ENCODE peak calls at places on chromosomes 5 and 9, in six cellular contexts. L is A549, T is CD14-positive monocyte, N is upper lobe of right lung, V is PC-3, E is WTC11. G is an unnamed sample.

GRCh38 chr5:36704131-36704530 is 97.7 kb downstream of the SLC1A3 start:
- DNase-seq in L (no peak), T (no peak), N (no peak), V (no peak), E (no peak), G (no peak)

GRCh38 chr5:134019636-134020035 is 14.9 kb upstream of the VDAC1 start:
- DNase-seq in L (no peak), T (no peak), N (no peak), V (no peak), E (no peak), G (no peak)

GRCh38 chr5:139394123-139394653 is 716 bp downstream of the PROB1 start:
- DNase-seq in L (no peak), T (no peak), N (peak; percentile 70), V (no peak), E (peak; percentile 57), G (peak; percentile 80)

GRCh38 chr5:154038241-154038603 is 488 bp downstream of the FAM114A2 start:
- DNase-seq in L (no peak), T (no peak), N (peak; percentile 64), V (peak; percentile 24), E (no peak), G (peak; percentile 74)

GRCh38 chr9:97735070-97735600 is 38.0 kb upstream of the XPA start:
- DNase-seq in L (no peak), T (no peak), N (no peak), V (no peak), E (no peak), G (no peak)

GRCh38 chr9:130283514-130284248 is 18.1 kb downstream of the HMCN2 start:
- DNase-seq in L (no peak), T (no peak), N (no peak), V (no peak), E (no peak), G (no peak)

GRCh38 chr9:111386386-111386785 is 56.4 kb upstream of the OR2K2 start:
- DNase-seq in L (no peak), T (no peak), N (no peak), V (peak; percentile 11), E (no peak), G (no peak)

GRCh38 chr9:124257070-124257864 is 482 bp upstream of the NEK6 start:
- DNase-seq in L (no peak), T (no peak), N (no peak), V (peak; percentile 4), E (no peak), G (peak; percentile 39)

GRCh38 chr9:37295796-37296195 is 126.7 kb upstream of the GRHPR start:
- DNase-seq in L (no peak), T (no peak), N (no peak), V (no peak), E (no peak), G (no peak)

GRCh38 chr5:132237670-132238069 is 10.0 kb upstream of the P4HA2 start:
- DNase-seq in L (no peak), T (peak; percentile 4), N (peak; percentile 1), V (no peak), E (no peak), G (no peak)

GRCh38 chr5:94385767-94386166 is 232.6 kb downstream of the KIAA0825 start:
- DNase-seq in L (no peak), T (no peak), N (no peak), V (peak; percentile 6), E (no peak), G (no peak)

GRCh38 chr5:122420126-122420525 is 108.1 kb downstream of the SNCAIP start:
- DNase-seq in L (no peak), T (no peak), N (no peak), V (no peak), E (no peak), G (no peak)

GRCh38 chr5:87099246-87099914 is 168.3 kb upstream of the RASA1 start:
- DNase-seq in L (no peak), T (no peak), N (no peak), V (peak; percentile 98), E (no peak), G (no peak)

GRCh38 chr5:145979270-145980223 is 43.2 kb downstream of the SH3RF2 start:
- DNase-seq in L (peak; percentile 65), T (no peak), N (no peak), V (no peak), E (no peak), G (no peak)

GRCh38 chr9:27473135-27473534 is 51.0 kb upstream of the IFNK start:
- DNase-seq in L (no peak), T (no peak), N (peak; percentile 67), V (no peak), E (no peak), G (no peak)

GRCh38 chr9:88831783-88832407 is 159.4 kb upstream of the S1PR3 start:
- DNase-seq in L (no peak), T (no peak), N (no peak), V (no peak), E (no peak), G (no peak)

GRCh38 chr5:119255571-119256356 is 100.1 kb upstream of the TNFAIP8 start:
- DNase-seq in L (peak; percentile 32), T (no peak), N (no peak), V (peak; percentile 58), E (peak; percentile 67), G (peak; percentile 30)

GRCh38 chr5:39531299-39531698 is 106.5 kb upstream of the DAB2 start:
- DNase-seq in L (no peak), T (no peak), N (no peak), V (no peak), E (no peak), G (no peak)

GRCh38 chr5:33227746-33228145 is 213.0 kb upstream of the TARS1 start:
- DNase-seq in L (no peak), T (no peak), N (no peak), V (no peak), E (no peak), G (no peak)

GRCh38 chr5:92147263-92147662 is 764.1 kb upstream of the ARRDC3 start:
- DNase-seq in L (no peak), T (no peak), N (no peak), V (no peak), E (no peak), G (no peak)

GRCh38 chr5:132060501-132061161 is at the start of gene IL3:
- DNase-seq in L (no peak), T (peak; percentile 15), N (peak; percentile 51), V (no peak), E (no peak), G (peak; percentile 0)

GRCh38 chr5:120479066-120479465 is 15.0 kb downstream of the PRR16 start:
- DNase-seq in L (no peak), T (no peak), N (no peak), V (no peak), E (no peak), G (no peak)

GRCh38 chr5:179494774-179495173 is 55.6 kb upstream of the RUFY1 start:
- DNase-seq in L (no peak), T (no peak), N (no peak), V (no peak), E (no peak), G (no peak)

GRCh38 chr9:22237497-22238363 is 208.9 kb upstream of the DMRTA1 start:
- DNase-seq in L (peak; percentile 65), T (no peak), N (no peak), V (peak; percentile 78), E (no peak), G (no peak)

GRCh38 chr5:111389390-111390082 is 122.8 kb downstream of the STARD4 start:
- DNase-seq in L (peak; percentile 2), T (no peak), N (no peak), V (peak; percentile 64), E (no peak), G (peak; percentile 22)

GRCh38 chr5:137696481-137696880 is 39.4 kb downstream of the KLHL3 start:
- DNase-seq in L (no peak), T (no peak), N (no peak), V (peak; percentile 3), E (no peak), G (peak; percentile 77)

GRCh38 chr9:12765399-12765798 is 9.4 kb upstream of the LURAP1L start:
- DNase-seq in L (no peak), T (no peak), N (no peak), V (no peak), E (no peak), G (no peak)

GRCh38 chr5:10607023-10607665 is 43.3 kb downstream of the ANKRD33B start:
- DNase-seq in L (no peak), T (peak; percentile 77), N (no peak), V (no peak), E (peak; percentile 42), G (peak; percentile 45)

GRCh38 chr5:77168187-77168883 is 42.1 kb upstream of the PDE8B start:
- DNase-seq in L (peak; percentile 69), T (no peak), N (peak; percentile 69), V (peak; percentile 30), E (no peak), G (no peak)

GRCh38 chr9:119224431-119224830 is 144.8 kb downstream of the BRINP1 start:
- DNase-seq in L (no peak), T (no peak), N (no peak), V (no peak), E (no peak), G (no peak)

GRCh38 chr5:8598996-8599395 is 730.0 kb downstream of the MTRR start:
- DNase-seq in L (no peak), T (no peak), N (no peak), V (no peak), E (no peak), G (no peak)

GRCh38 chr9:137044042-137044441 is 1.9 kb downstream of the NPDC1 start:
- DNase-seq in L (no peak), T (no peak), N (no peak), V (no peak), E (no peak), G (no peak)
- TF ChIP-seq CTCF in L (no peak), T (no peak), N (no peak), V (no peak), E (no peak), G (no peak)

DNA sequence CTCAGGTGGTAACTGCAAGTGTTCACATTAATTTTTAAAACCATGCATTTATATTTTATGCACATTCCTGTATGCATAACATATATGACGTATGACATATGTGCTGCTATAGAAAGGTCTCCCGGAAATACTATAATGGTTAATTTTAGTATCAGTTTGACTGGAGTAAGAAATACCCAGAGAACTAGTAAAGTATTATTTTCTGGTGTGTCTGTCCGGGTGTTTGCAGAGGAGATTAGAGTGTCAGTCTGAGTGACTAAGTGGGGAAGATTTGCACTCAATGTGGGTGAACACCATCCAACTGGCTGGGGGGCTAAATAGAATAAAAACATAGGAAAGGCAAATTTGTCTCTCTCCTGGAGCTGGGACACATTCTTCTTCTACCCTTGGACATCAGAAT is 26.9 kb downstream of the UIMC1 start:
- DNase-seq in L (no peak), T (no peak), N (no peak), V (no peak), E (no peak), G (no peak)
- TF ChIP-seq CTCF in L (no peak), T (no peak), N (no peak), V (no peak), E (no peak), G (no peak)

GRCh38 chr5:74394924-74395880 is 245.3 kb downstream of the ENC1 start:
- DNase-seq in L (no peak), T (no peak), N (no peak), V (peak; percentile 17), E (peak; percentile 83), G (no peak)
- TF ChIP-seq CTCF in L (no peak), T (peak; percentile 8), N (no peak), V (no peak), E (no peak), G (no peak)

DNA sequence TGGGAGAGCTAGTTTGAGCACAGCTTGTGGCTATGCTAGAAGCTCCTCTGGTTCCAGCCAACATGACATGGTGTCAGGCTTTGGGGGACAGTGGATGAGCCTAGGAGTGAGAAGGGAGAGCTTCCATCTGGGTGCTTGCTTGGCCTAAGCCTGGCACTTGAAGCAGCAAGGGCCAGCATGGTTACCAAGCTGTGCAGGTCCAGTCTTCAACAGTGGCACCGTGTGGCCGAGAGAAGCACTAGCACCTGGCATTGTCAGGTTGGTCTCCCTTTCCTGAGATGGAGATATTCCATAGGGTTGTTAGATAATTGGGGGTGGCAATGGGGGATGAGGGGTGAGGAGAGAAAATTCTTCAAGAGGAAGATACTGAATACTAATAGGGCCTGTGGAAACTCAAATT is 261.9 kb downstream of the PBX3 start:
- DNase-seq in L (peak; percentile 50), T (no peak), N (no peak), V (no peak), E (no peak), G (peak; percentile 11)
- TF ChIP-seq CTCF in L (no peak), T (no peak), N (no peak), V (peak; percentile 43), E (peak; percentile 16), G (no peak)

G was measured in activated CD8-positive, alpha-beta T cell treated with anti-CD3 and anti-CD28 coated beads for 36 hours.